ENCODE peak calls at places on chromosomes 1 and 21, in seven cellular contexts. W is NCI-H524 treated with DMSO at 0.1 percent for 48 hours; I is T-helper 17 cell; T is nephron progenitor cell; J is H1; V is lung; F is stimulated activated effector memory CD8-positive, alpha-beta T cell treated with anti-CD3 and anti-CD28 coated beads, Interleukin-12 subunit alpha, Interleukin-12 subunit beta, amount 100 ng/mL, for 72 hours. S is an unnamed sample.

GRCh38 chr21:42081931-42082381 is 10.8 kb downstream of the UMODL1 start:
- DNase-seq in T (no peak), I (no peak), F (no peak), V (no peak), J (no peak), W (no peak), S (no peak)

GRCh38 chr21:24023936-24024335 is 1583.3 kb downstream of the MRPL39 start:
- DNase-seq in V (no peak), W (no peak), F (no peak), J (no peak), I (no peak), T (no peak), S (no peak)

GRCh38 chr1:40244138-40244744 is 3.5 kb upstream of the TMCO2 start:
- DNase-seq in W (no peak), V (no peak), T (no peak), F (no peak), J (no peak), I (no peak), S (no peak)

GRCh38 chr1:6805004-6805416 is 19.8 kb downstream of the CAMTA1 start:
- DNase-seq in J (no peak), I (no peak), V (no peak), W (no peak), F (no peak), T (no peak), S (no peak)

GRCh38 chr1:111571987-111572386 is 47.6 kb upstream of the RAP1A start:
- DNase-seq in I (no peak), F (no peak), V (no peak), J (no peak), T (no peak), W (no peak), S (peak)

GRCh38 chr21:45220714-45221113 is 67.0 kb downstream of the POFUT2 start:
- DNase-seq in J (no peak), T (no peak), W (no peak), I (no peak), F (no peak), V (no peak), S (no peak)

GRCh38 chr1:27999055-27999454 is 39.3 kb downstream of the XKR8 start:
- DNase-seq in J (no peak), W (no peak), V (no peak), T (no peak), F (no peak), I (no peak), S (no peak)

GRCh38 chr1:12464627-12465056 is 153.4 kb downstream of the DHRS3 start:
- DNase-seq in F (no peak), V (peak), W (no peak), T (no peak), I (no peak), J (no peak), S (no peak)

GRCh38 chr1:22738522-22738921 is 27.9 kb downstream of the EPHB2 start:
- DNase-seq in T (no peak), F (no peak), I (no peak), J (no peak), W (no peak), V (no peak), S (no peak)

GRCh38 chr1:101073836-101074235 is 48.3 kb upstream of the DPH5 start:
- DNase-seq in T (no peak), F (no peak), I (no peak), W (no peak), V (no peak), J (no peak), S (no peak)

GRCh38 chr1:198165927-198166647 is 9.3 kb downstream of the NEK7 start:
- DNase-seq in W (no peak), J (no peak), V (no peak), T (no peak), F (no peak), I (no peak), S (no peak)

GRCh38 chr1:66641851-66642473 is 108.0 kb downstream of the SGIP1 start:
- DNase-seq in T (no peak), F (no peak), W (no peak), J (no peak), I (no peak), V (no peak), S (no peak)

S was measured in iPS DF 19.7.